ENCODE peak calls at places on chromosomes 7 and 10, in eight cellular contexts. N, J, U, S, Z, T, K and V are unnamed samples.

GRCh38 chr10:1399431-1400120 is 337.7 kb downstream of the ADARB2 start:
- DNase-seq in N (no peak), J (no peak), U (no peak), S (no peak), Z (no peak), T (no peak), K (no peak), V (no peak)

GRCh38 chr7:24963218-24963617 is 16.8 kb downstream of the OSBPL3 start:
- DNase-seq in N (no peak), J (no peak), U (no peak), S (peak), Z (no peak), T (no peak), K (no peak), V (no peak)

GRCh38 chr7:122588621-122589020 is 110.3 kb downstream of the RNF133 start:
- DNase-seq in N (no peak), J (no peak), U (no peak), S (peak), Z (no peak), T (no peak), K (no peak), V (no peak)

GRCh38 chr10:119325131-119325530 is 117.8 kb downstream of the GRK5 start:
- DNase-seq in N (no peak), J (no peak), U (no peak), S (no peak), Z (no peak), T (no peak), K (no peak), V (no peak)

GRCh38 chr10:50908366-50908765 is 22.9 kb upstream of the A1CF start:
- DNase-seq in N (no peak), J (no peak), U (no peak), S (no peak), Z (no peak), T (no peak), K (no peak), V (no peak)

GRCh38 chr7:91310829-91311460 is 46.7 kb downstream of the FZD1 start:
- DNase-seq in N (no peak), J (no peak), U (no peak), S (peak), Z (no peak), T (no peak), K (no peak), V (peak)

GRCh38 chr10:75547391-75548298 is 116.2 kb downstream of the LRMDA start:
- DNase-seq in N (no peak), J (no peak), U (no peak), S (peak), Z (no peak), T (no peak), K (peak), V (peak)

GRCh38 chr7:106433377-106433776 is 148.6 kb upstream of the NAMPT start:
- DNase-seq in N (no peak), J (no peak), U (no peak), S (no peak), Z (no peak), T (no peak), K (no peak), V (no peak)

GRCh38 chr7:37411444-37412034 is 37.1 kb downstream of the ELMO1 start:
- DNase-seq in N (no peak), J (no peak), U (no peak), S (no peak), Z (peak), T (no peak), K (no peak), V (no peak)

GRCh38 chr10:91054325-91054724 is 133.4 kb upstream of the ANKRD1 start:
- DNase-seq in N (no peak), J (no peak), U (no peak), S (no peak), Z (no peak), T (no peak), K (no peak), V (no peak)

GRCh38 chr10:17974505-17974904 is 22.8 kb downstream of the SLC39A12 start:
- DNase-seq in N (no peak), J (no peak), U (no peak), S (no peak), Z (no peak), T (no peak), K (no peak), V (no peak)

GRCh38 chr7:2668401-2668800 is 19.6 kb upstream of the AMZ1 start:
- DNase-seq in N (no peak), J (no peak), U (no peak), S (peak), Z (no peak), T (no peak), K (no peak), V (no peak)

GRCh38 chr7:6613706-6614105 is 1.7 kb upstream of the ZNF853 start:
- DNase-seq in N (no peak), J (no peak), U (no peak), S (no peak), Z (no peak), T (no peak), K (no peak), V (no peak)

GRCh38 chr7:22663319-22663718 is 63.7 kb upstream of the IL6 start:
- DNase-seq in N (no peak), J (no peak), U (no peak), S (peak), Z (no peak), T (no peak), K (no peak), V (peak)

GRCh38 chr10:4170633-4171314 is 385.8 kb upstream of the KLF6 start:
- DNase-seq in N (no peak), J (no peak), U (no peak), S (no peak), Z (no peak), T (no peak), K (no peak), V (no peak)

GRCh38 chr10:5746197-5746596 is 61.6 kb downstream of the TASOR2 start:
- DNase-seq in N (no peak), J (no peak), U (no peak), S (no peak), Z (no peak), T (no peak), K (no peak), V (no peak)

GRCh38 chr10:102344067-102344466 is 51.4 kb upstream of the NFKB2 start:
- DNase-seq in N (no peak), J (no peak), U (no peak), S (peak), Z (no peak), T (no peak), K (no peak), V (no peak)

GRCh38 chr10:79237801-79238520 is 109.3 kb upstream of the PPIF start:
- DNase-seq in N (no peak), J (no peak), U (no peak), S (no peak), Z (no peak), T (no peak), K (no peak), V (no peak)